ENCODE peak calls at places on chromosomes 11 and 22, in six cellular contexts. Q is epithelial cell of esophagus, O is HCT116, L is NB4, G is IMR-90, X is progenitor cell of endocrine pancreas. P is an unnamed sample.

GRCh38 chr11:11857769-11858168 is 16.0 kb downstream of the USP47 start:
- DNase-seq in Q (no peak), O (no peak), L (no peak), G (no peak), X (no peak), P (no peak)

GRCh38 chr11:12868315-12869073 is 140.6 kb upstream of the RASSF10 start:
- DNase-seq in Q (peak), O (no peak), L (no peak), G (peak), X (no peak), P (no peak)

GRCh38 chr11:97934572-97935208 is 1086.1 kb upstream of the CNTN5 start:
- DNase-seq in Q (no peak), O (no peak), L (no peak), G (no peak), X (no peak), P (no peak)

GRCh38 chr11:56331861-56332491 is 13.9 kb upstream of the OR8K1 start:
- DNase-seq in Q (no peak), O (no peak), L (no peak), G (no peak), X (no peak), P (no peak)

GRCh38 chr11:118634435-118635236 is 27.2 kb downstream of the PHLDB1 start:
- DNase-seq in Q (peak), O (no peak), L (no peak), G (peak), X (peak), P (peak)

GRCh38 chr22:30310881-30311771 is 15.6 kb downstream of the TBC1D10A start:
- DNase-seq in Q (no peak), O (no peak), L (no peak), G (peak), X (no peak), P (no peak)

GRCh38 chr22:49838771-49839717 is 11.4 kb upstream of the BRD1 start:
- DNase-seq in Q (no peak), O (no peak), L (peak), G (peak), X (no peak), P (no peak)

GRCh38 chr22:31093956-31094622 is 13.0 kb downstream of the SMTN start:
- DNase-seq in Q (no peak), O (no peak), L (no peak), G (no peak), X (no peak), P (no peak)

GRCh38 chr11:61021661-61022212 is 50.3 kb downstream of the CD6 start:
- DNase-seq in Q (peak), O (no peak), L (no peak), G (no peak), X (no peak), P (no peak)

GRCh38 chr11:8707541-8708270 is 25.1 kb downstream of the RPL27A start:
- DNase-seq in Q (no peak), O (no peak), L (no peak), G (no peak), X (no peak), P (no peak)

GRCh38 chr22:39444247-39444800 is 12.5 kb upstream of the MGAT3 start:
- DNase-seq in Q (no peak), O (no peak), L (no peak), G (no peak), X (no peak), P (no peak)

GRCh38 chr11:121661796-121662508 is 209.2 kb upstream of the SORL1-AS1 start:
- DNase-seq in Q (peak), O (no peak), L (no peak), G (peak), X (no peak), P (no peak)

GRCh38 chr11:86688398-86689179 is 16.2 kb upstream of the ME3 start:
- DNase-seq in Q (peak), O (no peak), L (peak), G (peak), X (no peak), P (no peak)

GRCh38 chr22:19147193-19147780 is 2.8 kb downstream of the GSC2 start:
- DNase-seq in Q (no peak), O (no peak), L (no peak), G (no peak), X (no peak), P (no peak)

GRCh38 chr11:67409261-67409666 is 5.4 kb downstream of the TBC1D10C start:
- DNase-seq in Q (no peak), O (no peak), L (peak), G (no peak), X (no peak), P (no peak)

GRCh38 chr11:13875643-13876042 is 86.9 kb upstream of the SPON1 start:
- DNase-seq in Q (no peak), O (no peak), L (no peak), G (no peak), X (no peak), P (no peak)

GRCh38 chr11:100151944-100152343 is 535.1 kb upstream of the ARHGAP42 start:
- DNase-seq in Q (peak), O (no peak), L (no peak), G (no peak), X (no peak), P (no peak)

GRCh38 chr11:115564851-115565250 is 60.6 kb upstream of the CADM1 start:
- DNase-seq in Q (no peak), O (no peak), L (no peak), G (no peak), X (no peak), P (no peak)

GRCh38 chr22:46567471-46567870 is 30.1 kb upstream of the CELSR1 start:
- DNase-seq in Q (no peak), O (no peak), L (no peak), G (no peak), X (no peak), P (no peak)

GRCh38 chr11:95230054-95231034 is 658 bp downstream of the SESN3 start:
- DNase-seq in Q (peak), O (no peak), L (peak), G (no peak), X (peak), P (peak)

GRCh38 chr22:36608987-36609386 is 80.0 kb upstream of the EIF3D start:
- DNase-seq in Q (no peak), O (no peak), L (no peak), G (no peak), X (no peak), P (no peak)

GRCh38 chr11:46001427-46002049 is 79.1 kb downstream of the LARGE2 start:
- DNase-seq in Q (no peak), O (no peak), L (no peak), G (peak), X (no peak), P (no peak)

GRCh38 chr22:36415415-36416168 is 27.8 kb upstream of the MYH9 start:
- DNase-seq in Q (peak), O (no peak), L (no peak), G (no peak), X (no peak), P (no peak)

GRCh38 chr11:46363455-46363920 is 16.2 kb downstream of the DGKZ start:
- DNase-seq in Q (peak), O (peak), L (peak), G (peak), X (no peak), P (peak)

GRCh38 chr11:132960273-132960672 is 572.0 kb downstream of the OPCML start:
- DNase-seq in Q (no peak), O (no peak), L (no peak), G (no peak), X (no peak), P (no peak)

GRCh38 chr11:119116235-119116594 is 5.2 kb upstream of the HINFP start:
- DNase-seq in Q (no peak), O (no peak), L (no peak), G (no peak), X (no peak), P (no peak)

GRCh38 chr11:108606495-108607160 is 13.1 kb upstream of the EXPH5 start:
- DNase-seq in Q (peak), O (no peak), L (no peak), G (peak), X (no peak), P (no peak)

GRCh38 chr11:103987631-103988594 is 48.5 kb upstream of the DDI1 start:
- DNase-seq in Q (peak), O (no peak), L (no peak), G (peak), X (no peak), P (no peak)

DNA sequence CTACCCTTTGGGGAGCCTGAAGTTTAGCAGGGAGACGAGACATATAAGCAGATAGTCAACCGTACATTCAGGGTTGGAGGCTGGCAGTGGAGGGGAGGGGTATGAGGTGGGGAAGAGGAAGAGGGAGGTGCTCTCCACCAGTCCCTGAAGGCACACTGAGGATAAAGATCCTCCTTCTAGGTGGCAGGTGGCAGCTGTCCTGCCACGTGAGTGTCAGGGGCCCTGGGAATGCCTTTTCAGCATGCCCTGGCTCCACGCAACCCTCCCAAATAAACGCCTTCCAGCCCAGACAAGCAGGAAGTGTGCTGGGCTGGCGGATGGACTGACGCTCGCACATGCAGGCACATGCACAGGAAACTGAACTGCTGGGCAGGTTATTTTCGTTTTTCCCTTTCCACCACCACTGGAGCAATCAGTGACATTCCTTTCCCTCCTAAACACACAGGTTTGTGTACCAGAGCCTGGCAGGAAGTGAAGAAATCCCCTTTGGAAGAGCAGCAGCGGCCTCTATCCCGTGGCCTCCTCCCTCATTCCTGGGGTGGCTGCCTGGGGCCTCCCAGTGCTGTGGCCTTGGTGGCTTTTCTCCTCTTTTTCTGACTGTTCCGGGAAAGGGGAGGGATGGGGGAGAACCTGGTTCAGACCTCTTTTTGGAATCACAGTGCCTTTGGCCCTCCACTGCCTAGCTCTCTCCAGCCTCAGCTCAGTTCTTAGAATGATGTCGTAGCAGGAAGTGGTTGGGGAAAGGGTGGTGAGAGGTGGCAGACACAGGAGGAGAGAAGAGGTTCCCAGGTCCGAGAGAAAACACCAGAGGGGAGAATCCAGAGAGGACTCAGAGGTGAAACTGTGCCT is 157.0 kb upstream of the TIMP3 start:
- DNase-seq in Q (peak), O (no peak), L (no peak), G (peak), X (no peak), P (no peak)
- TF ChIP-seq CTCF in Q (peak), O (no peak), L (no peak), G (no peak), X (no peak), P (no peak)

GRCh38 chr11:72222907-72223614 is 1.5 kb upstream of the INPPL1 start:
- DNase-seq in Q (peak), O (peak), L (peak), G (peak), X (peak), P (peak)
- TF ChIP-seq CTCF in Q (peak), O (no peak), L (no peak), G (peak), X (peak), P (peak)

GRCh38 chr11:693415-693831 is 1.6 kb downstream of the DEAF1 start:
- DNase-seq in Q (peak), O (no peak), L (peak), G (no peak), X (no peak), P (no peak)

GRCh38 chr11:691710-692590 is 3.1 kb downstream of the DEAF1 start:
- DNase-seq in Q (no peak), O (no peak), L (no peak), G (no peak), X (no peak), P (no peak)

GRCh38 chr11:694563-695331 is at the start of gene DEAF1:
- DNase-seq in Q (peak), O (peak), L (peak), G (peak), X (peak), P (peak)

GRCh38 chr11:693887-694562 is 997 bp downstream of the DEAF1 start:
- DNase-seq in Q (no peak), O (no peak), L (no peak), G (no peak), X (no peak), P (no peak)

DNA sequence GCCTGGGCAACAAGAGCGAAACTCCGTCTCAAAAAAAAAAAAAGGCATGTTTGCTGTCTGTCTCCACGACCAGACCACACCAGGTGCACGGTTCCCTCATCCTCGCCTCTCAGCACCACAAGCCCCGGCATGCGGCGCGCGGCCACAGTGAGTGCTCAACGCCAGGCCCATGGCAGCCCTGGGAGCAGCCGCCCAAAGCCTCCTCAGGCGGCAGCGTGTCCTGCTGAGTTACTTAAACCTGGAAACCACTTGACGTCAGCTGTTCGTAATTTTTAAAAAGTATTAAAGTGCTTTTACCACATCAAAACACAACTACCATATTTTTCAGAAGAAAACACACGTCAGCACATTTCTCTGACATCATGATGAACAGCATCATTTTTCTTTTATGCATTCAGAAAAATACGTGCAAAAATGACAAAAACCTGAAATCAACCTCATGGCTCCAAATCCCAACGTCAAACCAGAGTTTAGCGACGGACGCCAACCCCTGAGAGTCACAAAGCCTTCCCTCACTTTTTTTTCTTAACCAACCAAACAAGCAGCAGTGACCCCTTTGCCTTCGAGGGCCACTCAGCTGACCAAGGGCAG is 2.1 kb downstream of the DEAF1 start:
- DNase-seq in Q (peak), O (no peak), L (no peak), G (no peak), X (no peak), P (no peak)
- TF ChIP-seq CTCF in Q (peak), O (no peak), L (no peak), G (no peak), X (no peak), P (no peak)

GRCh38 chr11:64218628-64219353 is 7.2 kb downstream of the TRPT1 start:
- DNase-seq in Q (no peak), O (no peak), L (no peak), G (no peak), X (no peak), P (no peak)

GRCh38 chr11:64219354-64219684 is 6.7 kb downstream of the TRPT1 start:
- DNase-seq in Q (no peak), O (no peak), L (no peak), G (no peak), X (no peak), P (no peak)

GRCh38 chr11:64219755-64220154 is 6.2 kb downstream of the TRPT1 start:
- DNase-seq in Q (no peak), O (no peak), L (no peak), G (no peak), X (no peak), P (no peak)

GRCh38 chr11:64220271-64220670 is 5.7 kb downstream of the TRPT1 start:
- DNase-seq in Q (no peak), O (no peak), L (no peak), G (no peak), X (no peak), P (no peak)

GRCh38 chr11:64216879-64217278 is 9.1 kb downstream of the TRPT1 start:
- DNase-seq in Q (no peak), O (no peak), L (no peak), G (no peak), X (no peak), P (no peak)
- TF ChIP-seq CTCF in Q (no peak), O (no peak), L (no peak), G (no peak), X (no peak), P (no peak)

GRCh38 chr11:113546757-113547507 is 71.7 kb upstream of the DRD2 start:
- DNase-seq in Q (peak), O (no peak), L (no peak), G (peak), X (no peak), P (no peak)
- TF ChIP-seq CTCF in Q (no peak), O (no peak), L (no peak), G (no peak), X (no peak), P (no peak)

GRCh38 chr11:66287256-66288137 is 1.4 kb downstream of the YIF1A start:
- DNase-seq in Q (no peak), O (no peak), L (no peak), G (no peak), X (no peak), P (no peak)

GRCh38 chr11:66290332-66290629 is 1.3 kb upstream of the YIF1A start:
- DNase-seq in Q (no peak), O (no peak), L (no peak), G (no peak), X (no peak), P (no peak)

GRCh38 chr11:66288138-66288865 is 641 bp downstream of the YIF1A start:
- DNase-seq in Q (no peak), O (no peak), L (no peak), G (no peak), X (no peak), P (no peak)

GRCh38 chr11:66289548-66290331 is 797 bp upstream of the YIF1A start:
- DNase-seq in Q (no peak), O (no peak), L (peak), G (no peak), X (peak), P (no peak)

GRCh38 chr11:66288866-66289547 is at the start of gene YIF1A:
- DNase-seq in Q (peak), O (peak), L (peak), G (peak), X (peak), P (peak)
- TF ChIP-seq CTCF in Q (no peak), O (no peak), L (no peak), G (no peak), X (peak), P (no peak)

DNA sequence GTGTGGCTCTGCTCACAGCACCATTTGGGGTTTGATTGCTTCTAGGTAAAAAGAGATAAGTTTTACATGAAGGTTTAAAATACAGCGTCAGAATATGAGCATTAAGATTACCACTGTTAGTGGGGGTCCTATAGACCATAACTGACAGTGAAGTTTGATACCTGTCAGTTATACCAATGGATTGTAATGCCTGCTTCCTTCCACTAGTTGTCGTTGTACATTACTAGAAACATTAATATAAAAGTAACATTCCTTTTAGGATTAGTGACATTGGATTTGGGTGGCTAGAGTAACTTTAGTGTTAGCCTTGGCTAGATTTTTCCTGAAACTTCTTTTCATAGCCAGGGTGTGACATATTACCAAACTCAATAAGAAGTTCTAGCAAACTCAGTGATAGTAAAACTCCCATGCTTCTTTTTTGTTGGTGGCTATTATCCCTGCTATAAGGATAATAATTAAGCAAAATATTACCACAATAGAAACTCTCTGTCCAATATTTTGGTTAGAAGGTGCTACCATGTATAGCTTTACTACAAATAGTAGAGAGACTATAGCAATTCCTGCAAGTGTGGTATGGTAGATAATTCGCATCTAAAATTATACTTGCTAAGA is 57.1 kb downstream of the FAM181B start:
- DNase-seq in Q (no peak), O (no peak), L (no peak), G (no peak), X (no peak), P (no peak)
- TF ChIP-seq CTCF in Q (peak), O (peak), L (peak), G (peak), X (peak), P (peak)

P was measured in CD14-positive monocyte.